ENCODE peak calls at places on chromosomes 13 and 19, in ten cellular contexts. One of them, this sample, is unnamed.

GRCh38 chr19:18514800-18515682 is 6.8 kb downstream of the ELL start:
- DNase-seq in stimulated activated CD8-positive, alpha-beta memory T cell treated with anti-CD3 and anti-CD28 coated beads, Interleukin-4, amount 100 ng/mL, for 24 hours: no peak
- DNase-seq in stimulated activated CD4-positive, alpha-beta T cell treated with anti-CD3 and anti-CD28 coated beads, Interleukin-12 subunit alpha, Interleukin-12 subunit beta, amount 100 ng/mL, for 4 hours: no peak
- DNase-seq in activated B cell treated with CpG ODN at 0.5 μM for 24 hours: no peak
- DNase-seq in central memory CD4-positive, alpha-beta T cell: peak
- DNase-seq in IMR-90: peak
- DNase-seq in germinal center: no peak
- DNase-seq in activated T-helper 1 cell treated with anti-CD3 and anti-CD28 coated beads, Interleukin-2, amount 50 U/mL, for 16 hours: no peak
- DNase-seq in lower leg skin: peak
- DNase-seq in breast epithelium: no peak
- DNase-seq in this sample: no peak

GRCh38 chr19:42206871-42207755 is 10.4 kb downstream of the DEDD2 start:
- DNase-seq in central memory CD4-positive, alpha-beta T cell: no peak
- DNase-seq in stimulated activated CD8-positive, alpha-beta memory T cell treated with anti-CD3 and anti-CD28 coated beads, Interleukin-4, amount 100 ng/mL, for 24 hours: no peak
- DNase-seq in activated B cell treated with CpG ODN at 0.5 μM for 24 hours: no peak
- DNase-seq in lower leg skin: no peak
- DNase-seq in germinal center: no peak
- DNase-seq in IMR-90: peak
- DNase-seq in breast epithelium: no peak
- DNase-seq in activated T-helper 1 cell treated with anti-CD3 and anti-CD28 coated beads, Interleukin-2, amount 50 U/mL, for 16 hours: no peak
- DNase-seq in stimulated activated CD4-positive, alpha-beta T cell treated with anti-CD3 and anti-CD28 coated beads, Interleukin-12 subunit alpha, Interleukin-12 subunit beta, amount 100 ng/mL, for 4 hours: no peak
- DNase-seq in this sample: no peak

GRCh38 chr19:50513746-50514345 is at the start of gene ASPDH:
- DNase-seq in central memory CD4-positive, alpha-beta T cell: no peak
- DNase-seq in germinal center: no peak
- DNase-seq in stimulated activated CD8-positive, alpha-beta memory T cell treated with anti-CD3 and anti-CD28 coated beads, Interleukin-4, amount 100 ng/mL, for 24 hours: no peak
- DNase-seq in IMR-90: no peak
- DNase-seq in lower leg skin: no peak
- DNase-seq in activated T-helper 1 cell treated with anti-CD3 and anti-CD28 coated beads, Interleukin-2, amount 50 U/mL, for 16 hours: no peak
- DNase-seq in activated B cell treated with CpG ODN at 0.5 μM for 24 hours: no peak
- DNase-seq in breast epithelium: no peak
- DNase-seq in stimulated activated CD4-positive, alpha-beta T cell treated with anti-CD3 and anti-CD28 coated beads, Interleukin-12 subunit alpha, Interleukin-12 subunit beta, amount 100 ng/mL, for 4 hours: no peak
- DNase-seq in this sample: no peak

GRCh38 chr19:54654447-54655321 is 8.1 kb upstream of the LILRB4 start:
- DNase-seq in lower leg skin: peak
- DNase-seq in breast epithelium: no peak
- DNase-seq in stimulated activated CD4-positive, alpha-beta T cell treated with anti-CD3 and anti-CD28 coated beads, Interleukin-12 subunit alpha, Interleukin-12 subunit beta, amount 100 ng/mL, for 4 hours: no peak
- DNase-seq in activated B cell treated with CpG ODN at 0.5 μM for 24 hours: no peak
- DNase-seq in germinal center: no peak
- DNase-seq in IMR-90: no peak
- DNase-seq in activated T-helper 1 cell treated with anti-CD3 and anti-CD28 coated beads, Interleukin-2, amount 50 U/mL, for 16 hours: no peak
- DNase-seq in stimulated activated CD8-positive, alpha-beta memory T cell treated with anti-CD3 and anti-CD28 coated beads, Interleukin-4, amount 100 ng/mL, for 24 hours: no peak
- DNase-seq in central memory CD4-positive, alpha-beta T cell: no peak
- DNase-seq in this sample: no peak

GRCh38 chr19:54162241-54162805 is 2.8 kb upstream of the LENG1 start:
- DNase-seq in central memory CD4-positive, alpha-beta T cell: peak
- DNase-seq in stimulated activated CD4-positive, alpha-beta T cell treated with anti-CD3 and anti-CD28 coated beads, Interleukin-12 subunit alpha, Interleukin-12 subunit beta, amount 100 ng/mL, for 4 hours: peak
- DNase-seq in lower leg skin: peak
- DNase-seq in activated B cell treated with CpG ODN at 0.5 μM for 24 hours: peak
- DNase-seq in IMR-90: peak
- DNase-seq in breast epithelium: peak
- DNase-seq in stimulated activated CD8-positive, alpha-beta memory T cell treated with anti-CD3 and anti-CD28 coated beads, Interleukin-4, amount 100 ng/mL, for 24 hours: peak
- DNase-seq in activated T-helper 1 cell treated with anti-CD3 and anti-CD28 coated beads, Interleukin-2, amount 50 U/mL, for 16 hours: peak
- DNase-seq in germinal center: peak
- DNase-seq in this sample: no peak

GRCh38 chr13:51479199-51479523 is 26.3 kb upstream of the INTS6 start:
- DNase-seq in stimulated activated CD4-positive, alpha-beta T cell treated with anti-CD3 and anti-CD28 coated beads, Interleukin-12 subunit alpha, Interleukin-12 subunit beta, amount 100 ng/mL, for 4 hours: no peak
- DNase-seq in IMR-90: peak
- DNase-seq in lower leg skin: no peak
- DNase-seq in breast epithelium: no peak
- DNase-seq in central memory CD4-positive, alpha-beta T cell: no peak
- DNase-seq in stimulated activated CD8-positive, alpha-beta memory T cell treated with anti-CD3 and anti-CD28 coated beads, Interleukin-4, amount 100 ng/mL, for 24 hours: no peak
- DNase-seq in activated T-helper 1 cell treated with anti-CD3 and anti-CD28 coated beads, Interleukin-2, amount 50 U/mL, for 16 hours: no peak
- DNase-seq in germinal center: no peak
- DNase-seq in activated B cell treated with CpG ODN at 0.5 μM for 24 hours: no peak
- DNase-seq in this sample: no peak

GRCh38 chr19:18865106-18865972 is 30.6 kb downstream of the CERS1 start:
- DNase-seq in central memory CD4-positive, alpha-beta T cell: no peak
- DNase-seq in IMR-90: no peak
- DNase-seq in activated T-helper 1 cell treated with anti-CD3 and anti-CD28 coated beads, Interleukin-2, amount 50 U/mL, for 16 hours: no peak
- DNase-seq in breast epithelium: no peak
- DNase-seq in stimulated activated CD8-positive, alpha-beta memory T cell treated with anti-CD3 and anti-CD28 coated beads, Interleukin-4, amount 100 ng/mL, for 24 hours: no peak
- DNase-seq in activated B cell treated with CpG ODN at 0.5 μM for 24 hours: no peak
- DNase-seq in lower leg skin: no peak
- DNase-seq in stimulated activated CD4-positive, alpha-beta T cell treated with anti-CD3 and anti-CD28 coated beads, Interleukin-12 subunit alpha, Interleukin-12 subunit beta, amount 100 ng/mL, for 4 hours: no peak
- DNase-seq in germinal center: no peak
- DNase-seq in this sample: no peak

GRCh38 chr13:91946498-91947070 is 548.2 kb downstream of the GPC5 start:
- DNase-seq in germinal center: no peak
- DNase-seq in activated T-helper 1 cell treated with anti-CD3 and anti-CD28 coated beads, Interleukin-2, amount 50 U/mL, for 16 hours: no peak
- DNase-seq in lower leg skin: no peak
- DNase-seq in breast epithelium: no peak
- DNase-seq in activated B cell treated with CpG ODN at 0.5 μM for 24 hours: no peak
- DNase-seq in central memory CD4-positive, alpha-beta T cell: no peak
- DNase-seq in stimulated activated CD4-positive, alpha-beta T cell treated with anti-CD3 and anti-CD28 coated beads, Interleukin-12 subunit alpha, Interleukin-12 subunit beta, amount 100 ng/mL, for 4 hours: no peak
- DNase-seq in IMR-90: peak
- DNase-seq in stimulated activated CD8-positive, alpha-beta memory T cell treated with anti-CD3 and anti-CD28 coated beads, Interleukin-4, amount 100 ng/mL, for 24 hours: no peak
- DNase-seq in this sample: peak

GRCh38 chr13:80562423-80562822 is 221.5 kb upstream of the SPRY2 start:
- DNase-seq in IMR-90: no peak
- DNase-seq in lower leg skin: no peak
- DNase-seq in central memory CD4-positive, alpha-beta T cell: no peak
- DNase-seq in breast epithelium: no peak
- DNase-seq in activated T-helper 1 cell treated with anti-CD3 and anti-CD28 coated beads, Interleukin-2, amount 50 U/mL, for 16 hours: no peak
- DNase-seq in activated B cell treated with CpG ODN at 0.5 μM for 24 hours: no peak
- DNase-seq in germinal center: no peak
- DNase-seq in stimulated activated CD8-positive, alpha-beta memory T cell treated with anti-CD3 and anti-CD28 coated beads, Interleukin-4, amount 100 ng/mL, for 24 hours: no peak
- DNase-seq in stimulated activated CD4-positive, alpha-beta T cell treated with anti-CD3 and anti-CD28 coated beads, Interleukin-12 subunit alpha, Interleukin-12 subunit beta, amount 100 ng/mL, for 4 hours: no peak
- DNase-seq in this sample: no peak

GRCh38 chr13:111247552-111247951 is 72.9 kb upstream of the TEX29 start:
- DNase-seq in IMR-90: no peak
- DNase-seq in breast epithelium: no peak
- DNase-seq in stimulated activated CD8-positive, alpha-beta memory T cell treated with anti-CD3 and anti-CD28 coated beads, Interleukin-4, amount 100 ng/mL, for 24 hours: no peak
- DNase-seq in stimulated activated CD4-positive, alpha-beta T cell treated with anti-CD3 and anti-CD28 coated beads, Interleukin-12 subunit alpha, Interleukin-12 subunit beta, amount 100 ng/mL, for 4 hours: no peak
- DNase-seq in activated B cell treated with CpG ODN at 0.5 μM for 24 hours: no peak
- DNase-seq in central memory CD4-positive, alpha-beta T cell: no peak
- DNase-seq in lower leg skin: no peak
- DNase-seq in germinal center: no peak
- DNase-seq in activated T-helper 1 cell treated with anti-CD3 and anti-CD28 coated beads, Interleukin-2, amount 50 U/mL, for 16 hours: no peak
- DNase-seq in this sample: no peak

GRCh38 chr19:43574424-43575155 is 737 bp downstream of the XRCC1 start:
- DNase-seq in stimulated activated CD4-positive, alpha-beta T cell treated with anti-CD3 and anti-CD28 coated beads, Interleukin-12 subunit alpha, Interleukin-12 subunit beta, amount 100 ng/mL, for 4 hours: no peak
- DNase-seq in activated T-helper 1 cell treated with anti-CD3 and anti-CD28 coated beads, Interleukin-2, amount 50 U/mL, for 16 hours: no peak
- DNase-seq in breast epithelium: no peak
- DNase-seq in IMR-90: peak
- DNase-seq in activated B cell treated with CpG ODN at 0.5 μM for 24 hours: no peak
- DNase-seq in central memory CD4-positive, alpha-beta T cell: no peak
- DNase-seq in lower leg skin: no peak
- DNase-seq in germinal center: no peak
- DNase-seq in stimulated activated CD8-positive, alpha-beta memory T cell treated with anti-CD3 and anti-CD28 coated beads, Interleukin-4, amount 100 ng/mL, for 24 hours: no peak
- DNase-seq in this sample: no peak

GRCh38 chr13:43377149-43377548 is 353.8 kb downstream of the DNAJC15 start:
- DNase-seq in central memory CD4-positive, alpha-beta T cell: no peak
- DNase-seq in activated T-helper 1 cell treated with anti-CD3 and anti-CD28 coated beads, Interleukin-2, amount 50 U/mL, for 16 hours: no peak
- DNase-seq in lower leg skin: no peak
- DNase-seq in germinal center: no peak
- DNase-seq in stimulated activated CD4-positive, alpha-beta T cell treated with anti-CD3 and anti-CD28 coated beads, Interleukin-12 subunit alpha, Interleukin-12 subunit beta, amount 100 ng/mL, for 4 hours: no peak
- DNase-seq in activated B cell treated with CpG ODN at 0.5 μM for 24 hours: no peak
- DNase-seq in stimulated activated CD8-positive, alpha-beta memory T cell treated with anti-CD3 and anti-CD28 coated beads, Interleukin-4, amount 100 ng/mL, for 24 hours: no peak
- DNase-seq in IMR-90: peak
- DNase-seq in breast epithelium: no peak
- DNase-seq in this sample: no peak

GRCh38 chr19:32469796-32470195 is 64.2 kb downstream of the DPY19L3 start:
- DNase-seq in stimulated activated CD4-positive, alpha-beta T cell treated with anti-CD3 and anti-CD28 coated beads, Interleukin-12 subunit alpha, Interleukin-12 subunit beta, amount 100 ng/mL, for 4 hours: no peak
- DNase-seq in lower leg skin: no peak
- DNase-seq in activated T-helper 1 cell treated with anti-CD3 and anti-CD28 coated beads, Interleukin-2, amount 50 U/mL, for 16 hours: no peak
- DNase-seq in central memory CD4-positive, alpha-beta T cell: no peak
- DNase-seq in stimulated activated CD8-positive, alpha-beta memory T cell treated with anti-CD3 and anti-CD28 coated beads, Interleukin-4, amount 100 ng/mL, for 24 hours: no peak
- DNase-seq in breast epithelium: no peak
- DNase-seq in IMR-90: peak
- DNase-seq in germinal center: no peak
- DNase-seq in activated B cell treated with CpG ODN at 0.5 μM for 24 hours: no peak
- DNase-seq in this sample: no peak

GRCh38 chr19:46408611-46409039 is 4.7 kb downstream of the CCDC8 start:
- DNase-seq in germinal center: no peak
- DNase-seq in activated B cell treated with CpG ODN at 0.5 μM for 24 hours: no peak
- DNase-seq in breast epithelium: no peak
- DNase-seq in stimulated activated CD8-positive, alpha-beta memory T cell treated with anti-CD3 and anti-CD28 coated beads, Interleukin-4, amount 100 ng/mL, for 24 hours: no peak
- DNase-seq in activated T-helper 1 cell treated with anti-CD3 and anti-CD28 coated beads, Interleukin-2, amount 50 U/mL, for 16 hours: no peak
- DNase-seq in IMR-90: peak
- DNase-seq in stimulated activated CD4-positive, alpha-beta T cell treated with anti-CD3 and anti-CD28 coated beads, Interleukin-12 subunit alpha, Interleukin-12 subunit beta, amount 100 ng/mL, for 4 hours: no peak
- DNase-seq in lower leg skin: no peak
- DNase-seq in central memory CD4-positive, alpha-beta T cell: no peak
- DNase-seq in this sample: no peak

GRCh38 chr19:17420267-17420924 is 549 bp downstream of the MVB12A start:
- DNase-seq in germinal center: peak
- DNase-seq in activated T-helper 1 cell treated with anti-CD3 and anti-CD28 coated beads, Interleukin-2, amount 50 U/mL, for 16 hours: no peak
- DNase-seq in breast epithelium: no peak
- DNase-seq in central memory CD4-positive, alpha-beta T cell: no peak
- DNase-seq in lower leg skin: peak
- DNase-seq in stimulated activated CD8-positive, alpha-beta memory T cell treated with anti-CD3 and anti-CD28 coated beads, Interleukin-4, amount 100 ng/mL, for 24 hours: no peak
- DNase-seq in activated B cell treated with CpG ODN at 0.5 μM for 24 hours: peak
- DNase-seq in stimulated activated CD4-positive, alpha-beta T cell treated with anti-CD3 and anti-CD28 coated beads, Interleukin-12 subunit alpha, Interleukin-12 subunit beta, amount 100 ng/mL, for 4 hours: peak
- DNase-seq in IMR-90: no peak
- DNase-seq in this sample: no peak

GRCh38 chr19:33301011-33301899 is 1.1 kb downstream of the CEBPA start:
- DNase-seq in stimulated activated CD8-positive, alpha-beta memory T cell treated with anti-CD3 and anti-CD28 coated beads, Interleukin-4, amount 100 ng/mL, for 24 hours: no peak
- DNase-seq in activated B cell treated with CpG ODN at 0.5 μM for 24 hours: no peak
- DNase-seq in activated T-helper 1 cell treated with anti-CD3 and anti-CD28 coated beads, Interleukin-2, amount 50 U/mL, for 16 hours: no peak
- DNase-seq in central memory CD4-positive, alpha-beta T cell: no peak
- DNase-seq in germinal center: no peak
- DNase-seq in stimulated activated CD4-positive, alpha-beta T cell treated with anti-CD3 and anti-CD28 coated beads, Interleukin-12 subunit alpha, Interleukin-12 subunit beta, amount 100 ng/mL, for 4 hours: no peak
- DNase-seq in IMR-90: no peak
- DNase-seq in lower leg skin: peak
- DNase-seq in breast epithelium: peak
- DNase-seq in this sample: no peak

GRCh38 chr13:105232403-105232802 is 1303.1 kb downstream of the EFNB2 start:
- DNase-seq in germinal center: no peak
- DNase-seq in central memory CD4-positive, alpha-beta T cell: no peak
- DNase-seq in breast epithelium: no peak
- DNase-seq in activated T-helper 1 cell treated with anti-CD3 and anti-CD28 coated beads, Interleukin-2, amount 50 U/mL, for 16 hours: no peak
- DNase-seq in stimulated activated CD8-positive, alpha-beta memory T cell treated with anti-CD3 and anti-CD28 coated beads, Interleukin-4, amount 100 ng/mL, for 24 hours: no peak
- DNase-seq in IMR-90: no peak
- DNase-seq in lower leg skin: no peak
- DNase-seq in stimulated activated CD4-positive, alpha-beta T cell treated with anti-CD3 and anti-CD28 coated beads, Interleukin-12 subunit alpha, Interleukin-12 subunit beta, amount 100 ng/mL, for 4 hours: no peak
- DNase-seq in activated B cell treated with CpG ODN at 0.5 μM for 24 hours: no peak
- DNase-seq in this sample: no peak

GRCh38 chr19:22422220-22422619 is at the start of gene ZNF98:
- DNase-seq in breast epithelium: peak
- DNase-seq in stimulated activated CD4-positive, alpha-beta T cell treated with anti-CD3 and anti-CD28 coated beads, Interleukin-12 subunit alpha, Interleukin-12 subunit beta, amount 100 ng/mL, for 4 hours: no peak
- DNase-seq in germinal center: no peak
- DNase-seq in IMR-90: no peak
- DNase-seq in stimulated activated CD8-positive, alpha-beta memory T cell treated with anti-CD3 and anti-CD28 coated beads, Interleukin-4, amount 100 ng/mL, for 24 hours: no peak
- DNase-seq in central memory CD4-positive, alpha-beta T cell: no peak
- DNase-seq in activated T-helper 1 cell treated with anti-CD3 and anti-CD28 coated beads, Interleukin-2, amount 50 U/mL, for 16 hours: no peak
- DNase-seq in lower leg skin: no peak
- DNase-seq in activated B cell treated with CpG ODN at 0.5 μM for 24 hours: no peak
- DNase-seq in this sample: peak

GRCh38 chr13:96089749-96090239 is at the start of gene HS6ST3:
- DNase-seq in stimulated activated CD8-positive, alpha-beta memory T cell treated with anti-CD3 and anti-CD28 coated beads, Interleukin-4, amount 100 ng/mL, for 24 hours: no peak
- DNase-seq in stimulated activated CD4-positive, alpha-beta T cell treated with anti-CD3 and anti-CD28 coated beads, Interleukin-12 subunit alpha, Interleukin-12 subunit beta, amount 100 ng/mL, for 4 hours: no peak
- DNase-seq in germinal center: peak
- DNase-seq in lower leg skin: peak
- DNase-seq in central memory CD4-positive, alpha-beta T cell: no peak
- DNase-seq in activated B cell treated with CpG ODN at 0.5 μM for 24 hours: no peak
- DNase-seq in IMR-90: no peak
- DNase-seq in breast epithelium: no peak
- DNase-seq in activated T-helper 1 cell treated with anti-CD3 and anti-CD28 coated beads, Interleukin-2, amount 50 U/mL, for 16 hours: no peak
- DNase-seq in this sample: no peak

GRCh38 chr13:99278843-99279242 is 20.7 kb upstream of the GPR18 start:
- DNase-seq in IMR-90: no peak
- DNase-seq in germinal center: no peak
- DNase-seq in activated T-helper 1 cell treated with anti-CD3 and anti-CD28 coated beads, Interleukin-2, amount 50 U/mL, for 16 hours: no peak
- DNase-seq in breast epithelium: no peak
- DNase-seq in lower leg skin: no peak
- DNase-seq in stimulated activated CD8-positive, alpha-beta memory T cell treated with anti-CD3 and anti-CD28 coated beads, Interleukin-4, amount 100 ng/mL, for 24 hours: no peak
- DNase-seq in central memory CD4-positive, alpha-beta T cell: no peak
- DNase-seq in stimulated activated CD4-positive, alpha-beta T cell treated with anti-CD3 and anti-CD28 coated beads, Interleukin-12 subunit alpha, Interleukin-12 subunit beta, amount 100 ng/mL, for 4 hours: no peak
- DNase-seq in activated B cell treated with CpG ODN at 0.5 μM for 24 hours: no peak
- DNase-seq in this sample: no peak

GRCh38 chr13:105334211-105334610 is 1201.3 kb downstream of the EFNB2 start:
- DNase-seq in germinal center: no peak
- DNase-seq in IMR-90: peak
- DNase-seq in stimulated activated CD8-positive, alpha-beta memory T cell treated with anti-CD3 and anti-CD28 coated beads, Interleukin-4, amount 100 ng/mL, for 24 hours: no peak
- DNase-seq in breast epithelium: no peak
- DNase-seq in lower leg skin: no peak
- DNase-seq in central memory CD4-positive, alpha-beta T cell: no peak
- DNase-seq in activated B cell treated with CpG ODN at 0.5 μM for 24 hours: no peak
- DNase-seq in stimulated activated CD4-positive, alpha-beta T cell treated with anti-CD3 and anti-CD28 coated beads, Interleukin-12 subunit alpha, Interleukin-12 subunit beta, amount 100 ng/mL, for 4 hours: no peak
- DNase-seq in activated T-helper 1 cell treated with anti-CD3 and anti-CD28 coated beads, Interleukin-2, amount 50 U/mL, for 16 hours: no peak
- DNase-seq in this sample: no peak

GRCh38 chr13:112972867-112973576 is 4.0 kb downstream of the MCF2L start:
- DNase-seq in activated T-helper 1 cell treated with anti-CD3 and anti-CD28 coated beads, Interleukin-2, amount 50 U/mL, for 16 hours: no peak
- DNase-seq in stimulated activated CD8-positive, alpha-beta memory T cell treated with anti-CD3 and anti-CD28 coated beads, Interleukin-4, amount 100 ng/mL, for 24 hours: no peak
- DNase-seq in breast epithelium: no peak
- DNase-seq in germinal center: no peak
- DNase-seq in central memory CD4-positive, alpha-beta T cell: no peak
- DNase-seq in stimulated activated CD4-positive, alpha-beta T cell treated with anti-CD3 and anti-CD28 coated beads, Interleukin-12 subunit alpha, Interleukin-12 subunit beta, amount 100 ng/mL, for 4 hours: no peak
- DNase-seq in lower leg skin: no peak
- DNase-seq in IMR-90: no peak
- DNase-seq in activated B cell treated with CpG ODN at 0.5 μM for 24 hours: no peak
- DNase-seq in this sample: no peak

GRCh38 chr13:106484755-106485193 is 50.7 kb downstream of the EFNB2 start:
- DNase-seq in breast epithelium: no peak
- DNase-seq in stimulated activated CD8-positive, alpha-beta memory T cell treated with anti-CD3 and anti-CD28 coated beads, Interleukin-4, amount 100 ng/mL, for 24 hours: no peak
- DNase-seq in activated T-helper 1 cell treated with anti-CD3 and anti-CD28 coated beads, Interleukin-2, amount 50 U/mL, for 16 hours: no peak
- DNase-seq in stimulated activated CD4-positive, alpha-beta T cell treated with anti-CD3 and anti-CD28 coated beads, Interleukin-12 subunit alpha, Interleukin-12 subunit beta, amount 100 ng/mL, for 4 hours: no peak
- DNase-seq in IMR-90: peak
- DNase-seq in germinal center: no peak
- DNase-seq in central memory CD4-positive, alpha-beta T cell: no peak
- DNase-seq in lower leg skin: no peak
- DNase-seq in activated B cell treated with CpG ODN at 0.5 μM for 24 hours: no peak
- DNase-seq in this sample: no peak

GRCh38 chr19:7506385-7507328 is 9.2 kb upstream of the ZNF358 start:
- DNase-seq in stimulated activated CD8-positive, alpha-beta memory T cell treated with anti-CD3 and anti-CD28 coated beads, Interleukin-4, amount 100 ng/mL, for 24 hours: no peak
- DNase-seq in activated T-helper 1 cell treated with anti-CD3 and anti-CD28 coated beads, Interleukin-2, amount 50 U/mL, for 16 hours: no peak
- DNase-seq in breast epithelium: no peak
- DNase-seq in lower leg skin: peak
- DNase-seq in central memory CD4-positive, alpha-beta T cell: peak
- DNase-seq in IMR-90: peak
- DNase-seq in stimulated activated CD4-positive, alpha-beta T cell treated with anti-CD3 and anti-CD28 coated beads, Interleukin-12 subunit alpha, Interleukin-12 subunit beta, amount 100 ng/mL, for 4 hours: no peak
- DNase-seq in germinal center: peak
- DNase-seq in activated B cell treated with CpG ODN at 0.5 μM for 24 hours: no peak
- DNase-seq in this sample: peak

GRCh38 chr13:51453959-51454703 is 1.3 kb upstream of the INTS6 start:
- DNase-seq in IMR-90: peak
- DNase-seq in activated B cell treated with CpG ODN at 0.5 μM for 24 hours: peak
- DNase-seq in breast epithelium: no peak
- DNase-seq in stimulated activated CD4-positive, alpha-beta T cell treated with anti-CD3 and anti-CD28 coated beads, Interleukin-12 subunit alpha, Interleukin-12 subunit beta, amount 100 ng/mL, for 4 hours: peak
- DNase-seq in germinal center: no peak
- DNase-seq in lower leg skin: peak
- DNase-seq in activated T-helper 1 cell treated with anti-CD3 and anti-CD28 coated beads, Interleukin-2, amount 50 U/mL, for 16 hours: peak
- DNase-seq in central memory CD4-positive, alpha-beta T cell: no peak
- DNase-seq in stimulated activated CD8-positive, alpha-beta memory T cell treated with anti-CD3 and anti-CD28 coated beads, Interleukin-4, amount 100 ng/mL, for 24 hours: peak
- DNase-seq in this sample: no peak

GRCh38 chr19:7544626-7545025 is 9.1 kb downstream of the PNPLA6 start:
- DNase-seq in breast epithelium: no peak
- DNase-seq in stimulated activated CD8-positive, alpha-beta memory T cell treated with anti-CD3 and anti-CD28 coated beads, Interleukin-4, amount 100 ng/mL, for 24 hours: no peak
- DNase-seq in activated B cell treated with CpG ODN at 0.5 μM for 24 hours: no peak
- DNase-seq in germinal center: no peak
- DNase-seq in central memory CD4-positive, alpha-beta T cell: no peak
- DNase-seq in lower leg skin: no peak
- DNase-seq in activated T-helper 1 cell treated with anti-CD3 and anti-CD28 coated beads, Interleukin-2, amount 50 U/mL, for 16 hours: no peak
- DNase-seq in stimulated activated CD4-positive, alpha-beta T cell treated with anti-CD3 and anti-CD28 coated beads, Interleukin-12 subunit alpha, Interleukin-12 subunit beta, amount 100 ng/mL, for 4 hours: no peak
- DNase-seq in IMR-90: no peak
- DNase-seq in this sample: no peak

GRCh38 chr13:105979131-105979530 is 556.3 kb downstream of the EFNB2 start:
- DNase-seq in activated T-helper 1 cell treated with anti-CD3 and anti-CD28 coated beads, Interleukin-2, amount 50 U/mL, for 16 hours: no peak
- DNase-seq in stimulated activated CD4-positive, alpha-beta T cell treated with anti-CD3 and anti-CD28 coated beads, Interleukin-12 subunit alpha, Interleukin-12 subunit beta, amount 100 ng/mL, for 4 hours: no peak
- DNase-seq in central memory CD4-positive, alpha-beta T cell: no peak
- DNase-seq in activated B cell treated with CpG ODN at 0.5 μM for 24 hours: no peak
- DNase-seq in germinal center: no peak
- DNase-seq in IMR-90: no peak
- DNase-seq in breast epithelium: no peak
- DNase-seq in lower leg skin: no peak
- DNase-seq in stimulated activated CD8-positive, alpha-beta memory T cell treated with anti-CD3 and anti-CD28 coated beads, Interleukin-4, amount 100 ng/mL, for 24 hours: no peak
- DNase-seq in this sample: no peak

GRCh38 chr13:29702912-29703351 is 107.4 kb upstream of the SLC7A1 start:
- DNase-seq in activated B cell treated with CpG ODN at 0.5 μM for 24 hours: no peak
- DNase-seq in germinal center: no peak
- DNase-seq in central memory CD4-positive, alpha-beta T cell: no peak
- DNase-seq in breast epithelium: no peak
- DNase-seq in activated T-helper 1 cell treated with anti-CD3 and anti-CD28 coated beads, Interleukin-2, amount 50 U/mL, for 16 hours: no peak
- DNase-seq in stimulated activated CD8-positive, alpha-beta memory T cell treated with anti-CD3 and anti-CD28 coated beads, Interleukin-4, amount 100 ng/mL, for 24 hours: no peak
- DNase-seq in IMR-90: peak
- DNase-seq in lower leg skin: peak
- DNase-seq in stimulated activated CD4-positive, alpha-beta T cell treated with anti-CD3 and anti-CD28 coated beads, Interleukin-12 subunit alpha, Interleukin-12 subunit beta, amount 100 ng/mL, for 4 hours: no peak
- DNase-seq in this sample: no peak